ENCODE peak calls at places on chromosomes 16 and 17, in six cellular contexts. F, K, T, G, X and A are unnamed samples. For H3K27me3, the result is how much of the 10 kb centered on the place peaks cover.

GRCh38 chr16:4924593-4925378 is 12.2 kb downstream of the PPL start:
- DNase-seq in F (no peak), K (peak), T (peak), G (no peak), X (no peak), A (no peak)

GRCh38 chr16:87065781-87066694 is 251.2 kb downstream of the C16orf95 start:
- DNase-seq in F (no peak), K (no peak), T (no peak), G (no peak), X (no peak), A (no peak)

GRCh38 chr16:14070555-14070876 is 603 bp upstream of the MRTFB start:
- DNase-seq in F (no peak), K (no peak), T (no peak), G (no peak), X (no peak), A (no peak)

GRCh38 chr17:73231363-73231762 is 30.3 kb downstream of the CPSF4L start:
- DNase-seq in F (no peak), K (peak), T (no peak), G (no peak), X (peak), A (no peak)

GRCh38 chr16:1206326-1206725 is 18.7 kb downstream of the TPSG1 start:
- DNase-seq in F (no peak), K (no peak), T (peak), G (no peak), X (no peak), A (no peak)

GRCh38 chr16:16041196-16041892 is 91.9 kb downstream of the ABCC1 start:
- DNase-seq in F (no peak), K (no peak), T (no peak), G (no peak), X (no peak), A (no peak)

GRCh38 chr16:75252946-75253911 is 1.8 kb upstream of the BCAR1 start:
- DNase-seq in F (peak), K (no peak), T (no peak), G (no peak), X (no peak), A (no peak)

GRCh38 chr17:78568051-78568450 is 9.1 kb downstream of the DNAH17 start:
- DNase-seq in F (no peak), K (no peak), T (no peak), G (no peak), X (no peak), A (no peak)

GRCh38 chr16:2753523-2754020 is 1.1 kb downstream of the SRRM2 start:
- DNase-seq in F (no peak), K (no peak), T (no peak), G (no peak), X (peak), A (no peak)

GRCh38 chr16:88062341-88062861 is 111.2 kb downstream of the BANP start:
- DNase-seq in F (no peak), K (peak), T (no peak), G (no peak), X (no peak), A (no peak)

GRCh38 chr17:1511290-1511689 is 5.1 kb downstream of the INPP5K start:
- DNase-seq in F (no peak), K (no peak), T (no peak), G (no peak), X (peak), A (no peak)

GRCh38 chr16:1903845-1904820 is 14.1 kb downstream of the HS3ST6 start:
- DNase-seq in F (no peak), K (peak), T (no peak), G (no peak), X (no peak), A (no peak)

GRCh38 chr16:14538604-14539003 is 91.5 kb downstream of the PARN start:
- DNase-seq in F (no peak), K (no peak), T (no peak), G (no peak), X (no peak), A (no peak)

GRCh38 chr17:83161298-83162034 is 82.1 kb downstream of the METRNL start:
- DNase-seq in F (no peak), K (no peak), T (peak), G (no peak), X (no peak), A (no peak)

GRCh38 chr16:54125751-54126655 is 160.6 kb downstream of the IRX3 start:
- DNase-seq in F (no peak), K (no peak), T (no peak), G (no peak), X (no peak), A (no peak)

GRCh38 chr16:4358831-4359561 is 7.9 kb upstream of the PAM16 start:
- DNase-seq in F (no peak), K (peak), T (peak), G (no peak), X (peak), A (no peak)

GRCh38 chr16:29920690-29921371 is 5.2 kb downstream of the KCTD13 start:
- DNase-seq in F (no peak), K (no peak), T (no peak), G (no peak), X (no peak), A (no peak)

GRCh38 chr17:48995332-48995870 is 1.8 kb upstream of the IGF2BP1 start:
- DNase-seq in F (no peak), K (no peak), T (no peak), G (no peak), X (peak), A (no peak)

GRCh38 chr17:40598928-40599627 is 33.8 kb upstream of the CCR7 start:
- DNase-seq in F (no peak), K (no peak), T (no peak), G (peak), X (no peak), A (no peak)

GRCh38 chr16:75045424-75045823 is 46.6 kb downstream of the ZNRF1 start:
- DNase-seq in F (no peak), K (no peak), T (no peak), G (no peak), X (no peak), A (no peak)

GRCh38 chr17:36610472-36610871 is 9.1 kb downstream of the MRM1 start:
- DNase-seq in F (no peak), K (no peak), T (no peak), G (no peak), X (peak), A (no peak)

GRCh38 chr16:85369741-85370528 is 243.2 kb upstream of the GSE1 start:
- DNase-seq in F (no peak), K (peak), T (peak), G (no peak), X (peak), A (no peak)

GRCh38 chr17:80081596-80081995 is 19.8 kb upstream of the GAA start:
- DNase-seq in F (no peak), K (no peak), T (no peak), G (no peak), X (no peak), A (no peak)

GRCh38 chr17:51423421-51424160 is 163.2 kb downstream of the UTP18 start:
- DNase-seq in F (no peak), K (no peak), T (no peak), G (no peak), X (no peak), A (no peak)

GRCh38 chr17:27980035-27980434 is 62.4 kb upstream of the NLK start:
- DNase-seq in F (no peak), K (no peak), T (no peak), G (no peak), X (no peak), A (no peak)
- TF ChIP-seq JUND in F (no peak), K (peak), T (no peak), G (no peak), X (no peak), A (no peak)

GRCh38 chr16:22621571-22622148 is 111.0 kb downstream of the NPIPB5 start:
- DNase-seq in F (no peak), K (no peak), T (no peak), G (no peak), X (no peak), A (no peak)

GRCh38 chr16:22624759-22625533 is 114.3 kb downstream of the NPIPB5 start:
- DNase-seq in F (no peak), K (no peak), T (no peak), G (no peak), X (no peak), A (no peak)

GRCh38 chr16:22624038-22624656 is 113.5 kb downstream of the NPIPB5 start:
- DNase-seq in F (no peak), K (peak), T (no peak), G (no peak), X (no peak), A (no peak)

GRCh38 chr16:22622703-22623102 is 112.0 kb downstream of the NPIPB5 start:
- DNase-seq in F (no peak), K (no peak), T (no peak), G (no peak), X (no peak), A (no peak)

DNA sequence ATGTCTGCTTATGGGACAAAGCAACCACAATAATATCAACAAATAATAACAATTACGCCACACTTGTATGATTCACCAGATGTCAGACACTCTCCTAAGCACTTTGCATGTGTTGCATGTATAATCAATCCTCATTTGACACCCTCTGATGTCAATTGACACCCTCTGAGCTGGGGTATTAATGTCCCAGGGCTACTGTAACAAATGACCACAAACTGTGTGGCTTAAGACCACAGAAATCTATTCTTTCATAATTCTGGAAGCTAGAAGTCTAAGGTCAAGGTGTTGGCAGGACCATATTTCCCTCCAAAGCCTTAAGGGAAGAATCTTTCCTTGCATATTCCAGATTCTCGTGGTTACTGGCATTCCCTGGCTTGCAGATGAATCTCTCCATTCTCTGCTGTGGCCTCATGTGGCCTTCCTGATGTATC is 112.7 kb downstream of the NPIPB5 start:
- DNase-seq in F (no peak), K (no peak), T (no peak), G (no peak), X (no peak), A (no peak)
- H3K27me3 ChIP-seq in F (under half), K (under half), T (half or more), G (under half), X (under half), A (under half)

DNA sequence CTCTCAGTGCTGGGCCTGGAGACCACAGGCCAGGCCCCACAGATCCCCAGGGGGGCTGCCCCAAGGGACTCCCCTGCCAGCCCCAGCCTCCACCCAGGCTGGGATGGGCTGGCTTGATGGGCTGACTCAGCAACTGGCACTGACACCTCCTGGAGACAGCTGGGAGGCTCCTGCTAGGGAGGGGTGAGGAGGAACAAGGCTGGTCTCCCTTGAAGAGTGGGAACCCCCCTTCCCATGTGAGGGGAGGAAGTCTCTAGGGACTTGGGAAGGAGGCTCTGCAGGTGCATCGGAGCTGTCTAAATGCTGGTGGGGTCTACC is 10.4 kb downstream of the NHERF1 start:
- DNase-seq in F (no peak), K (peak), T (no peak), G (no peak), X (no peak), A (no peak)
- TF ChIP-seq JUND in F (no peak), K (no peak), T (no peak), G (no peak), X (no peak), A (no peak)

DNA sequence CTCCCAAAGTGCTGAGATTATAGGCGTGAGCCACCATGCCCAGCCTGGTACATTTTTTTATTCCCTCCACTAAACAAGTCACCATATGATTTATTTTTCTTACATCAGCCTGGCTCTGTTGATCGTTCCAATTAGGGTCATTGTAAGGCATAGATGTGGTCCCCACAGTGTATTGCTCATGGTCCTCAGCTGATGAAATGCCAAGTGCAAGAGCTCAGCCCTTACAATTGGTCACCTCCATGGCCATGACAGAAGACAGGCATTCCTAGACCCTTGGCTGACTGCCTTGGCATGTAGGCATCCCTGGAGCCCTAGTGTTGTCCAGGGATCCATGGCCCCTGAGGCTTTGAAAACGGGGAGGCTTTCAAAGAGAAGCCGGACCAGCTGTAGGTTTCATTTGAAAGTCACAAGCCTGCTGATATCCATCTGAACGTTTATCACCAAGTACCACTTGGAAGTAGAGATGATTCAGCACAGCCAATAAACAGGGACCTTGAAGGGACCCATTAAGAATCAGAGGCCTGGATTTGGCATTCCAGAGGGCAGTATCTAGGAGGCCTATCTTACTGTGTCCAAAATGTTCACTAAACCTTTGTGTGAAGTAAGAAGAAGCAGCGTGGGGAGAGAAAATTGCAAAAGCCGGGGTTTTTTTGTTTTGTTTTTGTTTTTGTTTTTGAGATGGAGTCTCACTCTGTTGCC is 20.6 kb upstream of the PRKCA start:
- DNase-seq in F (no peak), K (no peak), T (no peak), G (no peak), X (peak), A (no peak)
- H3K27me3 ChIP-seq in F (under half), K (under half), T (under half), G (under half), X (under half), A (under half)

GRCh38 chr17:16286947-16287562 is 66.2 kb downstream of the CENPV start:
- DNase-seq in F (no peak), K (no peak), T (no peak), G (peak), X (peak), A (no peak)
- TF ChIP-seq JUND in F (no peak), K (no peak), T (no peak), G (no peak), X (no peak), A (no peak)